ENCODE peak calls at places on chromosomes 13 and 19, in seven cellular contexts. One of them, this sample, is unnamed.
A peak's percentile ranks its signal among the peaks of the same experiment; 100 is the strongest.

GRCh38 chr13:113110048-113110851 is 4.7 kb downstream of the F7 start:
- DNase-seq in fibroblast of the aortic adventitia: no peak
- DNase-seq in epithelial cell of esophagus: no peak
- DNase-seq in heart left ventricle: peak; percentile 41
- DNase-seq in dorsolateral prefrontal cortex: no peak
- DNase-seq in AG10803: peak; percentile 8
- DNase-seq in fibroblast of mammary gland: no peak
- DNase-seq in this sample: no peak

GRCh38 chr19:46714523-46715106 is 2.3 kb downstream of the PRKD2 start:
- DNase-seq in fibroblast of mammary gland: no peak
- DNase-seq in fibroblast of the aortic adventitia: no peak
- DNase-seq in epithelial cell of esophagus: no peak
- DNase-seq in heart left ventricle: no peak
- DNase-seq in dorsolateral prefrontal cortex: no peak
- DNase-seq in AG10803: no peak
- DNase-seq in this sample: no peak

GRCh38 chr13:111114362-111115050 is 604 bp upstream of the ARHGEF7 start:
- DNase-seq in AG10803: peak; percentile 49
- DNase-seq in fibroblast of the aortic adventitia: peak; percentile 19
- DNase-seq in epithelial cell of esophagus: peak; percentile 61
- DNase-seq in dorsolateral prefrontal cortex: peak; percentile 19
- DNase-seq in fibroblast of mammary gland: peak; percentile 47
- DNase-seq in heart left ventricle: peak; percentile 61
- DNase-seq in this sample: no peak

GRCh38 chr19:40512473-40513344 is 45.9 kb downstream of the SPTBN4 start:
- DNase-seq in fibroblast of mammary gland: no peak
- DNase-seq in heart left ventricle: no peak
- DNase-seq in fibroblast of the aortic adventitia: no peak
- DNase-seq in AG10803: peak; percentile 13
- DNase-seq in epithelial cell of esophagus: peak; percentile 27
- DNase-seq in dorsolateral prefrontal cortex: no peak
- DNase-seq in this sample: no peak

GRCh38 chr19:10864538-10864899 is 6.8 kb upstream of the CARM1 start:
- DNase-seq in AG10803: peak; percentile 72
- DNase-seq in heart left ventricle: peak; percentile 82
- DNase-seq in dorsolateral prefrontal cortex: peak; percentile 80
- DNase-seq in epithelial cell of esophagus: peak; percentile 79
- DNase-seq in fibroblast of mammary gland: peak; percentile 71
- DNase-seq in fibroblast of the aortic adventitia: peak; percentile 82
- DNase-seq in this sample: no peak

GRCh38 chr19:44684892-44685847 is 13.8 kb upstream of the CEACAM16 start:
- DNase-seq in fibroblast of mammary gland: peak; percentile 93
- DNase-seq in fibroblast of the aortic adventitia: peak; percentile 94
- DNase-seq in dorsolateral prefrontal cortex: no peak
- DNase-seq in heart left ventricle: peak; percentile 67
- DNase-seq in epithelial cell of esophagus: peak; percentile 74
- DNase-seq in AG10803: peak; percentile 89
- DNase-seq in this sample: peak; percentile 79

GRCh38 chr19:7871280-7871529 is 3.0 kb downstream of the PRR36 start:
- DNase-seq in fibroblast of the aortic adventitia: no peak
- DNase-seq in heart left ventricle: no peak
- DNase-seq in AG10803: no peak
- DNase-seq in fibroblast of mammary gland: no peak
- DNase-seq in dorsolateral prefrontal cortex: no peak
- DNase-seq in epithelial cell of esophagus: peak; percentile 78
- DNase-seq in this sample: no peak

GRCh38 chr19:34957830-34958751 is 5.9 kb downstream of the ZNF792 start:
- DNase-seq in AG10803: no peak
- DNase-seq in heart left ventricle: no peak
- DNase-seq in fibroblast of the aortic adventitia: no peak
- DNase-seq in dorsolateral prefrontal cortex: no peak
- DNase-seq in fibroblast of mammary gland: no peak
- DNase-seq in epithelial cell of esophagus: no peak
- DNase-seq in this sample: no peak

GRCh38 chr19:16934489-16934888 is 45.7 kb downstream of the F2RL3 start:
- DNase-seq in dorsolateral prefrontal cortex: no peak
- DNase-seq in fibroblast of the aortic adventitia: no peak
- DNase-seq in heart left ventricle: no peak
- DNase-seq in fibroblast of mammary gland: no peak
- DNase-seq in AG10803: no peak
- DNase-seq in epithelial cell of esophagus: no peak
- DNase-seq in this sample: no peak

GRCh38 chr19:56603829-56604228 is 8.7 kb downstream of the ZNF71 start:
- DNase-seq in heart left ventricle: peak; percentile 50
- DNase-seq in fibroblast of the aortic adventitia: no peak
- DNase-seq in fibroblast of mammary gland: no peak
- DNase-seq in epithelial cell of esophagus: no peak
- DNase-seq in dorsolateral prefrontal cortex: no peak
- DNase-seq in AG10803: no peak
- DNase-seq in this sample: no peak

GRCh38 chr19:1253514-1254080 is 5.2 kb downstream of the MIDN start:
- DNase-seq in epithelial cell of esophagus: no peak
- DNase-seq in dorsolateral prefrontal cortex: no peak
- DNase-seq in AG10803: peak; percentile 83
- DNase-seq in fibroblast of the aortic adventitia: no peak
- DNase-seq in heart left ventricle: no peak
- DNase-seq in fibroblast of mammary gland: no peak
- DNase-seq in this sample: no peak

GRCh38 chr19:1254081-1254527 is 5.7 kb downstream of the MIDN start:
- DNase-seq in dorsolateral prefrontal cortex: no peak
- DNase-seq in AG10803: no peak
- DNase-seq in fibroblast of the aortic adventitia: no peak
- DNase-seq in epithelial cell of esophagus: no peak
- DNase-seq in heart left ventricle: peak; percentile 61
- DNase-seq in fibroblast of mammary gland: peak; percentile 56
- DNase-seq in this sample: no peak

GRCh38 chr19:1251503-1252220 is 3.3 kb downstream of the MIDN start:
- DNase-seq in epithelial cell of esophagus: no peak
- DNase-seq in fibroblast of the aortic adventitia: peak; percentile 37
- DNase-seq in heart left ventricle: no peak
- DNase-seq in AG10803: no peak
- DNase-seq in fibroblast of mammary gland: no peak
- DNase-seq in dorsolateral prefrontal cortex: peak; percentile 78
- DNase-seq in this sample: no peak

GRCh38 chr19:1252221-1252817 is 3.9 kb downstream of the MIDN start:
- DNase-seq in AG10803: peak; percentile 99
- DNase-seq in dorsolateral prefrontal cortex: peak; percentile 87
- DNase-seq in fibroblast of mammary gland: peak; percentile 98
- DNase-seq in heart left ventricle: peak; percentile 96
- DNase-seq in fibroblast of the aortic adventitia: peak; percentile 99
- DNase-seq in epithelial cell of esophagus: peak; percentile 96
- DNase-seq in this sample: peak; percentile 87

DNA sequence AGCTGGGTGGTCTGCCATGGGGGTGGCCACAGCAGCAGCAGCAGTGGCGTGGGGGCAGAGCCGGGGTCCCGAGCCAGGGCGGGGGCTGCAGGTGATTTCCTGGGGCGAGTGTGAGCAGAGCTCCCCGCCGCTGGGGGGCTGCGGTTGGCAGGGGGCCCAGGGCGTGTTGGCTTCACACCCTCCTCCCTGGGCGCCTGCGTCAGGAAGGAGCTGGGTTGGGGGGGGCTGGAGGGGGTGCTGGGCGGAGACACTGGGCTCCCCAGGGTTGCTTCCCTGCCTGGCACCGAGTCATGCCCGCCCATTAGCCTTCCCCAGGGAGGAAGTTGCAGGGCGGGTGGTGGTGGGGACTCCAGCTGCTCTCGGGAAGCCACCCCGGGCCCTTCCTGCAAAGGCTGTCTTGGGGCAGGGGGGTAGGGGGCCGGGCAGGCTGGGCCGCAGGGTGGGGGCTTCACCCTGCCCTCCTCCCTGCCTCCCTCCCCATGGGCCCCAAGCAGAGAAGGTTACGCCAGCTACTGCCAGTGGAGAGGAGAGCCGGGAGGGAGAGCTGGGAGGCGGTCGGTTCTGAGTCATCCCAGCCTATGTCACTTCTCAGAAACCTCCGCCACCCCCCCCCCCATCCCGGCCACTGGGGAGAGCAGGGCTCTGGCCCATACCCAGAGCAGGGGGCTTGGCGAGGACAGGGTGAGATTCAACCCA is 4.6 kb downstream of the MIDN start:
- DNase-seq in heart left ventricle: peak; percentile 96
- DNase-seq in fibroblast of the aortic adventitia: peak; percentile 97
- DNase-seq in AG10803: peak; percentile 99
- DNase-seq in dorsolateral prefrontal cortex: peak; percentile 92
- DNase-seq in fibroblast of mammary gland: peak; percentile 98
- DNase-seq in epithelial cell of esophagus: peak; percentile 96
- DNase-seq in this sample: peak; percentile 96
- TF ChIP-seq CTCF in heart left ventricle: peak; percentile 29
- TF ChIP-seq CTCF in fibroblast of the aortic adventitia: peak; percentile 40
- TF ChIP-seq CTCF in AG10803: peak; percentile 17
- TF ChIP-seq CTCF in dorsolateral prefrontal cortex: no peak
- TF ChIP-seq CTCF in fibroblast of mammary gland: peak; percentile 1
- TF ChIP-seq CTCF in epithelial cell of esophagus: no peak
- TF ChIP-seq CTCF in this sample: peak; percentile 17

GRCh38 chr19:49133621-49134454 is 14.5 kb downstream of the PPFIA3 start:
- DNase-seq in AG10803: peak; percentile 40
- DNase-seq in dorsolateral prefrontal cortex: no peak
- DNase-seq in epithelial cell of esophagus: peak; percentile 86
- DNase-seq in heart left ventricle: peak; percentile 77
- DNase-seq in fibroblast of the aortic adventitia: peak; percentile 22
- DNase-seq in fibroblast of mammary gland: peak; percentile 66
- DNase-seq in this sample: no peak
- TF ChIP-seq CTCF in AG10803: no peak
- TF ChIP-seq CTCF in dorsolateral prefrontal cortex: no peak
- TF ChIP-seq CTCF in epithelial cell of esophagus: no peak
- TF ChIP-seq CTCF in heart left ventricle: peak; percentile 12
- TF ChIP-seq CTCF in fibroblast of the aortic adventitia: no peak
- TF ChIP-seq CTCF in fibroblast of mammary gland: no peak
- TF ChIP-seq CTCF in this sample: no peak

DNA sequence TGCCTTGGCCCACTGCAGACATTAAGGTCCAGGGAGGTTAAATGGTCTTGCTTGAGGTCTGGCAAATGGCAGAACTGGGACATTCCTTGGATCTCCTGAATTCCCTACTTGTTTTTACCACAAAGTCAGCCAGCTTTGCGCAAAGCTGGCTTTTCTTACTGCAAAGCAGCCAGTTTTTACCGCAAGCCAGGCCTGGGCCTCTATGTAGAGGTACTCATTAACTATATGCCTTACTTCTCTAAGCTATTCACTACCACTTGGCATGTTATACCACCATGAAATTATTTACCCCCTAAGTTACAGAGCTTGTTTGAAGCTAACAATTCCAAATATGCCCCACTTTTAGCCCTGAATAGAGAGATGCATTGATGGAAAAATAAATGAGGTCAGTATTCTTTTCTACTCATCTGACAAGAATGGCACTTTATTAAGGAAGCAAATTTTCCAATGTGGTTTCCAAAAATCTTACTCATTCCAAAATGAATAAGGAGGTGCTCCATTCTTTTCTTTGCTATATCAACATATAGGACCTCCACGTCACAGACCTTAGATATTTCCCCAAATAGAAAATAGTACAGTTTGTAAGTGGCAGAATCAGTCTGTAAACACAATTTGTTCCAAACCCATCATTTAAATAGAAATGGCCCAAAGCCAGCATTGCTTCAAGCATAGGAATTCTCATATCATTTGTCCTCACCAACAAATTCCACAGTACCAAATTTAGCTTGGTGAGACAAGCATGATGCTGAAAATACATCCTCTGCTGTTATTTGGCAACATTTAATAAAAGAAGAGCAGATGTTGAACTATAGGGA is 143.9 kb upstream of the TSC22D1 start:
- DNase-seq in epithelial cell of esophagus: no peak
- DNase-seq in heart left ventricle: no peak
- DNase-seq in fibroblast of the aortic adventitia: peak; percentile 90
- DNase-seq in AG10803: peak; percentile 99
- DNase-seq in fibroblast of mammary gland: peak; percentile 88
- DNase-seq in dorsolateral prefrontal cortex: no peak
- DNase-seq in this sample: peak; percentile 71
- TF ChIP-seq CTCF in epithelial cell of esophagus: no peak
- TF ChIP-seq CTCF in heart left ventricle: no peak
- TF ChIP-seq CTCF in fibroblast of the aortic adventitia: no peak
- TF ChIP-seq CTCF in AG10803: no peak
- TF ChIP-seq CTCF in fibroblast of mammary gland: no peak
- TF ChIP-seq CTCF in dorsolateral prefrontal cortex: no peak
- TF ChIP-seq CTCF in this sample: no peak

DNA sequence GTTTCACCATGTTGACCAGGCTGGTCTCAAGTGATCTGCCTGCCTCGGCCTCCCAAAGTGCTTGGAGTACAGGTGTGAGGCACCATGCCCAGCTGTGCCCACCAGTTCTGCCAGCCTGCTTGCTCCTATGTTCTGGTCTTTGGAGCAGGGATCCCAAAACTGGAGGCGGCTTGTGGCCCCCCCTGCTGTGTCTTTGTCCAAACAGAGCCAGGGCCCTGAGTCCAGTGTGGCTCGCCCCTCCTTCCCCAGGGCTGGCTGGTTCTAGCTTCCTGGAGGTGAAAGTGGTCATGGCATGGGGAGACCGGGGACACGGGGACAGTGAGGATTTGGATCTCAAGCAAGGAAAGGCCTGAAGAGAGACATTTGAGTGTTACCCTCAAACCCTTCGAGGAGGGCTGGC is 11.5 kb upstream of the TINCR start:
- DNase-seq in AG10803: no peak
- DNase-seq in fibroblast of mammary gland: no peak
- DNase-seq in fibroblast of the aortic adventitia: no peak
- DNase-seq in heart left ventricle: peak; percentile 3
- DNase-seq in dorsolateral prefrontal cortex: no peak
- DNase-seq in epithelial cell of esophagus: no peak
- DNase-seq in this sample: no peak
- TF ChIP-seq CTCF in AG10803: no peak
- TF ChIP-seq CTCF in fibroblast of mammary gland: no peak
- TF ChIP-seq CTCF in fibroblast of the aortic adventitia: no peak
- TF ChIP-seq CTCF in heart left ventricle: no peak
- TF ChIP-seq CTCF in dorsolateral prefrontal cortex: no peak
- TF ChIP-seq CTCF in epithelial cell of esophagus: no peak
- TF ChIP-seq CTCF in this sample: no peak

GRCh38 chr19:37217855-37218591 is at the start of gene ZNF383:
- DNase-seq in dorsolateral prefrontal cortex: peak; percentile 85
- DNase-seq in fibroblast of mammary gland: peak; percentile 88
- DNase-seq in AG10803: peak; percentile 81
- DNase-seq in fibroblast of the aortic adventitia: peak; percentile 86
- DNase-seq in epithelial cell of esophagus: peak; percentile 94
- DNase-seq in heart left ventricle: peak; percentile 91
- DNase-seq in this sample: peak; percentile 27
- TF ChIP-seq CTCF in dorsolateral prefrontal cortex: no peak
- TF ChIP-seq CTCF in fibroblast of mammary gland: no peak
- TF ChIP-seq CTCF in AG10803: no peak
- TF ChIP-seq CTCF in fibroblast of the aortic adventitia: no peak
- TF ChIP-seq CTCF in epithelial cell of esophagus: no peak
- TF ChIP-seq CTCF in heart left ventricle: no peak
- TF ChIP-seq CTCF in this sample: no peak

GRCh38 chr13:87661471-87661870 is 9.7 kb upstream of the SLITRK5 start:
- DNase-seq in AG10803: no peak
- DNase-seq in fibroblast of the aortic adventitia: no peak
- DNase-seq in fibroblast of mammary gland: peak; percentile 9
- DNase-seq in epithelial cell of esophagus: peak; percentile 46
- DNase-seq in dorsolateral prefrontal cortex: no peak
- DNase-seq in heart left ventricle: no peak
- DNase-seq in this sample: no peak
- TF ChIP-seq CTCF in AG10803: no peak
- TF ChIP-seq CTCF in fibroblast of the aortic adventitia: no peak
- TF ChIP-seq CTCF in fibroblast of mammary gland: no peak
- TF ChIP-seq CTCF in epithelial cell of esophagus: no peak
- TF ChIP-seq CTCF in dorsolateral prefrontal cortex: no peak
- TF ChIP-seq CTCF in heart left ventricle: no peak
- TF ChIP-seq CTCF in this sample: no peak

This sample was measured in AG09309.